ENCODE peak calls at places on chromosome 13, in ten cellular contexts. J is WERI-Rb-1; C is tibial nerve; D is astrocyte of the spinal cord; O is T-cell; E is MV-4-11; A is effector CD4-positive, alpha-beta T cell; H is foreskin fibroblast; M is HAP-1; R is non-pigmented ciliary epithelial cell. X is an unnamed sample.

GRCh38 chr13:48808689-48809088 is 155.0 kb downstream of the CYSLTR2 start:
- DNase-seq in J (no peak), C (no peak), D (peak; percentile 41), O (no peak), E (no peak), A (no peak), H (peak; percentile 70), M (no peak), R (no peak), X (no peak)

GRCh38 chr13:113297370-113297871 is 382 bp downstream of the LAMP1 start:
- DNase-seq in J (peak; percentile 58), C (no peak), D (peak; percentile 4), O (peak; percentile 22), E (no peak), A (peak; percentile 39), H (no peak), M (peak; percentile 24), R (no peak), X (peak; percentile 36)

GRCh38 chr13:20405691-20406090 is 120.0 kb downstream of the CRYL1 start:
- DNase-seq in J (no peak), C (no peak), D (no peak), O (no peak), E (no peak), A (no peak), H (no peak), M (no peak), R (no peak), X (no peak)

GRCh38 chr13:102968572-102969228 is 97.5 kb downstream of the SLC10A2 start:
- DNase-seq in J (no peak), C (no peak), D (no peak), O (no peak), E (no peak), A (no peak), H (no peak), M (peak; percentile 71), R (no peak), X (no peak)

GRCh38 chr13:35025314-35025713 is 83.2 kb downstream of the NBEA start:
- DNase-seq in J (no peak), C (no peak), D (no peak), O (no peak), E (no peak), A (no peak), H (no peak), M (no peak), R (no peak), X (no peak)

GRCh38 chr13:45341034-45341798 is at the start of gene TPT1:
- DNase-seq in J (peak; percentile 99), C (peak; percentile 97), D (peak; percentile 100), O (peak; percentile 99), E (peak; percentile 97), A (peak; percentile 100), H (peak; percentile 99), M (peak; percentile 100), R (peak; percentile 86), X (peak; percentile 97)

GRCh38 chr13:42968906-42969305 is 23.1 kb downstream of the EPSTI1 start:
- DNase-seq in J (no peak), C (no peak), D (no peak), O (no peak), E (no peak), A (no peak), H (no peak), M (peak; percentile 25), R (no peak), X (no peak)

GRCh38 chr13:23956106-23956505 is 58.8 kb upstream of the C1QTNF9B start:
- DNase-seq in J (no peak), C (no peak), D (peak; percentile 54), O (no peak), E (no peak), A (no peak), H (peak; percentile 23), M (no peak), R (no peak), X (no peak)